ENCODE peak calls at places on chromosomes 4 and X, in six cellular contexts. T, U, Q, R, Z and G are unnamed samples. For H3K4me1, the result is how much of the 10 kb centered on the place peaks cover.

GRCh38 chrX:17067534-17067933 is 121.1 kb downstream of the REPS2 start:
- DNase-seq in T (no peak), U (no peak), Q (no peak), R (no peak), Z (no peak), G (no peak)

GRCh38 chrX:123833387-123833786 is 26.5 kb upstream of the XIAP start:
- DNase-seq in T (peak), U (peak), Q (peak), R (no peak), Z (peak), G (no peak)

GRCh38 chr4:17173300-17173699 is 274.9 kb upstream of the LDB2 start:
- DNase-seq in T (no peak), U (no peak), Q (no peak), R (no peak), Z (no peak), G (no peak)

GRCh38 chr4:27861381-27861787 is 1000.7 kb downstream of the STIM2 start:
- DNase-seq in T (peak), U (no peak), Q (no peak), R (no peak), Z (peak), G (no peak)

GRCh38 chr4:186554890-186555827 is at the start of gene MTNR1A:
- DNase-seq in T (peak), U (no peak), Q (no peak), R (no peak), Z (peak), G (no peak)

GRCh38 chrX:103293118-103293517 is 16.6 kb upstream of the TCEAL5 start:
- DNase-seq in T (no peak), U (no peak), Q (no peak), R (no peak), Z (no peak), G (no peak)

GRCh38 chrX:44945736-44946135 is 72.7 kb downstream of the KDM6A start:
- DNase-seq in T (no peak), U (no peak), Q (no peak), R (no peak), Z (no peak), G (no peak)

GRCh38 chr4:184514121-184514988 is 40.0 kb upstream of the IRF2 start:
- DNase-seq in T (peak), U (peak), Q (peak), R (no peak), Z (peak), G (peak)

GRCh38 chrX:140563893-140564292 is 59.0 kb upstream of the SOX3 start:
- DNase-seq in T (no peak), U (no peak), Q (no peak), R (no peak), Z (no peak), G (no peak)

GRCh38 chr4:112284662-112285411 is 867 bp downstream of the TIFA start:
- DNase-seq in T (peak), U (no peak), Q (peak), R (peak), Z (peak), G (no peak)

GRCh38 chr4:144185086-144185485 is 44.6 kb upstream of the GYPA start:
- DNase-seq in T (no peak), U (no peak), Q (no peak), R (no peak), Z (no peak), G (no peak)

GRCh38 chrX:47643926-47644325 is 6.4 kb downstream of the ELK1 start:
- DNase-seq in T (peak), U (no peak), Q (no peak), R (no peak), Z (peak), G (no peak)

GRCh38 chr4:88291003-88291402 is 6.6 kb upstream of the PPM1K start:
- DNase-seq in T (peak), U (no peak), Q (no peak), R (no peak), Z (peak), G (no peak)

DNA sequence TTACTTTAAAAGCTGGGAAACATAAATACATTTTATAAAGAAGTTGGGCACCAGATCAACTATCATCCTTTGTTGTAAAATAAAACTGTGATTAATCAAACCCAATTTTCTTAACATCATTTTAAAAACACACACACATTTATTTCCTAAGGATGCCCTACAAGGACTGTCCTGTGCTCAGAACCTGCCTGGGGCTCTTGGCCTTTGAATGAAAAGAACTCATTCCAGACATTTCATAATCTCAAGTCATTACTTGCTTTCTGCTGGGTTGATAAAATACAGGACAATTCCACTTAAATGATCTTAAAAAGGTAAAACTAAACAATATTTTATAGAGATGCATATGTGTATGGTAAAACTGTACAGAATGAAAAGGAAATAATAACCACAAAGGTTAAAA is 2.8 kb downstream of the SH3D19 start:
- DNase-seq in T (no peak), U (no peak), Q (no peak), R (peak), Z (peak), G (no peak)
- H3K27ac ChIP-seq in T (no peak), U (no peak), Q (peak), R (no peak), Z (peak), G (no peak)

GRCh38 chr4:148060264-148061138 is 328.6 kb downstream of the ARHGAP10 start:
- DNase-seq in T (no peak), U (no peak), Q (no peak), R (no peak), Z (no peak), G (no peak)

GRCh38 chr4:148061795-148062194 is 329.9 kb downstream of the ARHGAP10 start:
- DNase-seq in T (no peak), U (no peak), Q (no peak), R (no peak), Z (no peak), G (no peak)

GRCh38 chr4:148059617-148060180 is 327.8 kb downstream of the ARHGAP10 start:
- DNase-seq in T (no peak), U (peak), Q (no peak), R (no peak), Z (no peak), G (peak)

GRCh38 chr4:148062301-148062950 is 330.5 kb downstream of the ARHGAP10 start:
- DNase-seq in T (no peak), U (no peak), Q (no peak), R (no peak), Z (no peak), G (no peak)

GRCh38 chr4:148061139-148061476 is 329.2 kb downstream of the ARHGAP10 start:
- DNase-seq in T (no peak), U (no peak), Q (no peak), R (no peak), Z (no peak), G (no peak)
- H3K4me1 ChIP-seq in T (under half), U (under half), Q (under half), R (under half), Z (under half), G (under half)

GRCh38 chr4:10963958-10964705 is 279.6 kb upstream of the CLNK start:
- DNase-seq in T (no peak), U (no peak), Q (no peak), R (no peak), Z (no peak), G (no peak)

GRCh38 chr4:10958226-10958856 is 273.8 kb upstream of the CLNK start:
- DNase-seq in T (no peak), U (no peak), Q (no peak), R (no peak), Z (no peak), G (no peak)

GRCh38 chr4:10960386-10960785 is 275.8 kb upstream of the CLNK start:
- DNase-seq in T (no peak), U (no peak), Q (no peak), R (no peak), Z (no peak), G (no peak)

GRCh38 chr4:10965196-10965595 is 280.6 kb upstream of the CLNK start:
- DNase-seq in T (no peak), U (no peak), Q (no peak), R (no peak), Z (no peak), G (no peak)

DNA sequence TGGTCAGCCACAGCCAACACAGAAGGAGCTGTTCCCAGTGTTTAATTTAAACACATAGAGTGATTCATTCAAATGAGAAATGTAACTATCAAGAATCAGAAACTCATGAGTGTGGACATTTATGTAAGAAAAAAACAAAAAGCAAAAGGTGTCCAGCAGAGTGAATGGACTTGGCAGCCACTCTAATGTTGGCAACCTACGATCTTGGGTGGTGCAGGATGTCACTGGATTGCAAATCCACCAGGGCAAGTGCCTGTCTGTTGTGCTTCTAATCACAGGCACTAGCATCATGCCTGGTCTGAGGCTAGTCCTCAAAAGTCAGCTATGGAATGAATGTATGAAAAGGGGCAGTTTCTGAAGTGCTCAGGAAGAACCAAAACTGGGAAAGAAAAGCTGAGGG is 277.7 kb upstream of the CLNK start:
- DNase-seq in T (no peak), U (no peak), Q (no peak), R (no peak), Z (no peak), G (no peak)
- H3K27ac ChIP-seq in T (no peak), U (no peak), Q (no peak), R (no peak), Z (no peak), G (no peak)

DNA sequence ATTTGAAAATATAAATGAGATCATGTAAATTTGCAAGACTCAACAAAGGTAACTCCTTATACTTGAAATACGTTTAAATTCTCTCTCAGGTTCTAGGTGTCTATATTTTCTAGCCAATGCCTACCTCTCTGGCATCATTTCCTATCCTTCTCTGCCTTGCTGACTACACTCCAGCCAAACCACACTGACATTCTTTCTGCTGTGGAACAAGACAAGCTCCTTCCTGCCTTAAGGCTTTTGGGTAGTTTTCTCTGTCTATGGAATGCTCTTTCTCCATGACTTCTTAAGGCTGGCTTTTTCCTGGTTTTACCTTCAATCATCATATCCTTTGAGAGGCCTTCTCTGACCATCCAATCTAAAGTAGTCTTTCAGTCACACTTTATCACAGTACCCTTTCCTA is 201.0 kb downstream of the SPRY1 start:
- DNase-seq in T (peak), U (no peak), Q (no peak), R (peak), Z (peak), G (no peak)
- H3K4me1 ChIP-seq in T (under half), U (under half), Q (under half), R (under half), Z (under half), G (under half)

GRCh38 chr4:7777017-7777710 is 162.5 kb downstream of the AFAP1 start:
- DNase-seq in T (no peak), U (no peak), Q (no peak), R (no peak), Z (no peak), G (no peak)

GRCh38 chr4:7777871-7778523 is 161.7 kb downstream of the AFAP1 start:
- DNase-seq in T (no peak), U (no peak), Q (no peak), R (no peak), Z (no peak), G (no peak)

GRCh38 chr4:7779194-7779768 is 160.4 kb downstream of the AFAP1 start:
- DNase-seq in T (peak), U (no peak), Q (no peak), R (no peak), Z (peak), G (no peak)

GRCh38 chr4:7780751-7781348 is 158.8 kb downstream of the AFAP1 start:
- DNase-seq in T (no peak), U (no peak), Q (no peak), R (no peak), Z (no peak), G (no peak)

DNA sequence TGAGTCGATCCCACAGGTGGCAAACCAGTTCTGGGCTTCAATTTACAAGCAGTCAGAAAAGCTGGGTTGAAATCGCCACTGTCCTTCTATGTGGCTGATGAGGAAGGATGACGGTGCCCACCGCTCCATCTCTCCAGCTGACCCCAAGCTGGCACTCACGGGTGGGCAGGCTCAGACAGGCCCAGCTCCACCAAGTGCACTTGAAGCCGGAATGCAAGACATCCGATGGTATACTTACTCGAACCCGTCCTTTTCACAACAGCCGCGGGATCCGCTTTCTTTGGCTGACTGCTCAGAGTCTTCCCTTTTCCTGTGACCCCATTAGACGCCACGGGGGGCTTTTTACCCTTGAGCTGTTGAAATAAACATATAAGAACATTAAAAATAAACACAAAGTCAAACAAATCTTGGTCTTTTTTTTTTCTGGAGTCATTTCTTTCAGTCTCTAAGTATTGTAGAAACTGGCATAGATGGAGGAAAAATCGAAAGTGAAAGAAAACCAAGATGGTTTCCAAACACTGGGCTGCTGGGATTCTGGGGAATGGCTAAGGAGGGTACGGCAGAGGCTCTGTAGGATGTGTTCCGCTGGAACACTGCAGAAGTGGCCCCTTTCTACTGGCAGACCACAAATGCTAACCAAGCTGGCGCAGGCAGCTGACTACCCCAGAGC is 161.0 kb downstream of the AFAP1 start:
- DNase-seq in T (peak), U (no peak), Q (no peak), R (no peak), Z (no peak), G (no peak)
- H3K27ac ChIP-seq in T (peak), U (no peak), Q (peak), R (peak), Z (peak), G (peak)